ENCODE peak calls at places on chromosome 1, in ten cellular contexts. A is aorta; E is CD8-positive, alpha-beta memory T cell; O is neural progenitor cell; X is adrenal gland; G is mesenchymal stem cell; H is endodermal cell; B is PC-9; Y is CD8-positive, alpha-beta T cell; N is body of pancreas. P is an unnamed sample.

GRCh38 chr1:85502625-85503083 is 37.7 kb upstream of the DDAH1 start:
- DNase-seq in Y (no peak), X (peak; percentile 61), B (peak; percentile 35), N (peak; percentile 73), G (peak; percentile 87), E (no peak), A (no peak), H (peak; percentile 89), O (peak; percentile 69), P (peak; percentile 65)

GRCh38 chr1:182568647-182569284 is 20.3 kb downstream of the RNASEL start:
- DNase-seq in E (no peak), B (no peak), X (no peak), Y (no peak), A (no peak), O (no peak), G (no peak), N (no peak), H (no peak), P (peak; percentile 1)

GRCh38 chr1:232963366-232963765 is 13.0 kb downstream of the NTPCR start:
- DNase-seq in B (no peak), H (no peak), O (no peak), E (no peak), N (no peak), Y (no peak), A (no peak), G (peak; percentile 26), X (no peak), P (no peak)

GRCh38 chr1:86419277-86419903 is 4.6 kb upstream of the CLCA2 start:
- DNase-seq in B (peak; percentile 55), E (peak; percentile 39), Y (peak; percentile 56), X (no peak), O (peak; percentile 15), G (peak; percentile 19), H (peak; percentile 58), A (no peak), N (no peak), P (peak; percentile 42)

GRCh38 chr1:7856345-7856744 is 3.5 kb upstream of the UTS2 start:
- DNase-seq in Y (no peak), N (no peak), G (peak; percentile 8), E (no peak), O (peak; percentile 7), X (no peak), H (peak; percentile 62), A (no peak), B (no peak), P (peak; percentile 22)

GRCh38 chr1:156480411-156481192 is 20.0 kb downstream of the MEF2D start:
- DNase-seq in B (no peak), G (peak; percentile 63), H (peak; percentile 93), Y (peak; percentile 88), A (peak; percentile 89), N (peak; percentile 64), X (no peak), O (peak; percentile 84), E (peak; percentile 76), P (no peak)

GRCh38 chr1:111214086-111214801 is 13.3 kb upstream of the CHI3L2 start:
- DNase-seq in B (no peak), N (no peak), X (no peak), Y (no peak), H (no peak), E (no peak), G (no peak), A (no peak), O (no peak), P (no peak)

GRCh38 chr1:198003468-198003867 is 86.3 kb downstream of the LHX9 start:
- DNase-seq in A (no peak), B (no peak), N (no peak), X (no peak), O (no peak), H (no peak), Y (no peak), E (no peak), G (no peak), P (no peak)

GRCh38 chr1:10444795-10445397 is 4.9 kb upstream of the CORT start:
- DNase-seq in A (no peak), H (no peak), O (no peak), G (no peak), E (no peak), N (no peak), B (no peak), Y (no peak), X (no peak), P (no peak)

GRCh38 chr1:106998431-106999002 is 58.0 kb upstream of the PRMT6 start:
- DNase-seq in X (no peak), E (no peak), B (no peak), O (no peak), H (no peak), N (no peak), G (no peak), Y (no peak), A (no peak), P (peak; percentile 21)

GRCh38 chr1:198088360-198089071 is 68.3 kb upstream of the NEK7 start:
- DNase-seq in X (peak; percentile 21), A (no peak), E (peak; percentile 39), B (peak; percentile 16), G (peak; percentile 60), H (peak; percentile 59), O (peak; percentile 33), N (no peak), Y (no peak), P (no peak)

DNA sequence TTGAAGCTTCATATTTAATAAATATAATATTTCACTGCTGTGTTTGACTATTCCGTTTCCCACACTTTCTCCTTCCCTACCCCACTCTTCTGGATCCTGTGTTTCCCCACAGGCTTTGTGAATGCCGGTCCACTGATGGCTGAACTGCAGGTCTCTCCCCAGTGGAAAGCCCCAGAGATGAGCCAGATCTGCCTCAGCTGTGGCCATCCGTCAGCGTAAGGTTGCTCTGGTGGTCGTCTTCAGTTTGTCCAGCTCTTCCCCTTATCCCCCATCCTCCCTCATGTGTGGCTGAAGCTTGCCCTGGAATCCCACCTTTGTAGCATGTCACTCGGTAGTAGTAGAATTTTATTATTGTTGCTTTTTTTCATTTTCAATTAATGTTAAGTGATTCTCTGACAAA is 11.4 kb downstream of the SMAP2 start:
- DNase-seq in O (no peak), N (no peak), Y (no peak), B (no peak), G (no peak), A (no peak), H (no peak), E (no peak), X (no peak), P (no peak)
- H3K4me1 ChIP-seq in O (peaks cover 16% of the 10 kb centered on the region), N (peaks cover 95% of the 10 kb centered on the region), Y (peaks cover 81% of the 10 kb centered on the region), B (no peaks in the 10 kb centered on the region), G (peaks cover 7% of the 10 kb centered on the region), A (no peaks in the 10 kb centered on the region), H (peaks cover 25% of the 10 kb centered on the region), E (peaks cover 89% of the 10 kb centered on the region), X (peaks cover 67% of the 10 kb centered on the region), P (peaks cover 8% of the 10 kb centered on the region)

DNA sequence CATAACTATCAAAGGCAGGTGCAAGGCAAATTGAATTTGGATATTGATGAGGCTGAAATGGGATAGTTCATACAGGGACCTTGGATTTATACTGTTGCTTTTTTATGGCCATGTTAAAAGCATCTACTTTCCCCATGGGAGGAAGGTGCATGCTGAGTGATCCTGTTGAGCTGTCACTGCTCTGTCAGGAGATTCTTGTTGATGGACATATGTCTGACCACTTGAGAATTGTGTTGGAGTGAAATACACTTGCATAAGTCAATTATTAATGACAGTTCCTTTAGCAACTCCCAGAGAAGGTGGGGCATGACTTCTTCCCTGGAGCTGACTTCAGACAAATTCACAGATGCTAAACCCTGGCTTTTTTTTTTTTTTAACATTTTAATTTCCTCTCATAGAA is 58.4 kb upstream of the DYNLT5 start:
- DNase-seq in N (no peak), E (no peak), G (no peak), A (no peak), X (no peak), O (no peak), H (no peak), Y (no peak), B (no peak), P (no peak)
- H3K4me3 ChIP-seq in N (no peak overlapping the region), E (no peak overlapping the region), G (no peak overlapping the region), A (no peak overlapping the region), X (no peak overlapping the region), O (no peak overlapping the region), H (no peak overlapping the region), Y (no peak overlapping the region), B (no peak overlapping the region), P (no peak overlapping the region)

DNA sequence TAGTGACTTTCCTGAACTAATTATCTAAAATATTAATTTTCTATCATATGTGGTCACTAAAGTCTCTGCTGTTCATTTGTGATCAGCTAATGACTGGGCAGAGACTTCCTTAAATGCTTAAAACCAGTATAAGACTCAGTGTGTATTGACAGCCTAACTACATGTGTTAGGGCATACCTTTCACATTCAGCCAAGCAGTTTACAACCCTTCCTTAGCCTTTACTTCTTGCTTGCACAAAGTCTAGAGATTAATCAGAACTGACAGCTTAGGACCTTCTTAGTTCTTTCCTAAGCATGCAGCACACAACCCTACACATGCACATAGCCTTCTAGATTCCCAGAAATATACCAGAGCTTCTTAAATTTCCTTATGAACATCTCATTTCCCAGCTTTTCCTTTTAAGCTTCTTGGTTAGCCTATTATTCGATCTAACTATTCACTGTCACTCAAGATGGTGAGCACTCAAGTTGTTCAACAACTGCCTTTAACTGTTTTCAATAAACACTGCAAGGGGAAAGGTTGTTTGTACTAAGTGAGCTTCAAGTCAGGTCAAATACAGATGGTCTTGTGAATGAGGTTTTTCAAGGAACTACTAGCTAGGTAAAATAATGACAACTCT is 13.4 kb downstream of the EYA3 start:
- DNase-seq in E (no peak), H (no peak), B (no peak), N (no peak), X (no peak), Y (no peak), A (no peak), O (no peak), G (no peak), P (no peak)
- H3K4me1 ChIP-seq in E (no peaks in the 10 kb centered on the region), H (no peaks in the 10 kb centered on the region), B (no peaks in the 10 kb centered on the region), N (peaks cover 44% of the 10 kb centered on the region), X (peaks cover 10% of the 10 kb centered on the region), Y (no peaks in the 10 kb centered on the region), A (peaks cover 8% of the 10 kb centered on the region), O (no peaks in the 10 kb centered on the region), G (peaks cover 4% of the 10 kb centered on the region), P (no peaks in the 10 kb centered on the region)

GRCh38 chr1:53549287-53549686 is 90.1 kb downstream of the DMRTB1 start:
- DNase-seq in G (no peak), H (no peak), N (no peak), O (no peak), Y (no peak), X (peak; percentile 8), B (no peak), E (no peak), A (no peak), P (no peak)

GRCh38 chr1:53548031-53548491 is 88.9 kb downstream of the DMRTB1 start:
- DNase-seq in H (peak; percentile 36), N (peak; percentile 2), B (no peak), A (peak; percentile 51), Y (no peak), X (peak; percentile 10), G (no peak), E (no peak), O (no peak), P (no peak)

GRCh38 chr1:53546409-53547155 is 87.4 kb downstream of the DMRTB1 start:
- DNase-seq in X (peak; percentile 5), N (peak; percentile 4), H (peak; percentile 33), A (peak; percentile 44), Y (no peak), B (no peak), O (no peak), E (no peak), G (no peak), P (no peak)

GRCh38 chr1:53545663-53546408 is 86.6 kb downstream of the DMRTB1 start:
- DNase-seq in N (peak; percentile 5), E (no peak), Y (no peak), H (no peak), X (peak; percentile 14), O (no peak), A (peak; percentile 37), B (no peak), G (no peak), P (no peak)

GRCh38 chr1:53547321-53547720 is 88.1 kb downstream of the DMRTB1 start:
- DNase-seq in G (no peak), H (peak; percentile 33), A (peak; percentile 56), Y (no peak), O (no peak), B (no peak), E (no peak), N (no peak), X (peak; percentile 6), P (no peak)
- H3K4me3 ChIP-seq in G (no peak overlapping the region), H (no peak overlapping the region), A (no peak overlapping the region), Y (no peak overlapping the region), O (no peak overlapping the region), B (no peak overlapping the region), E (no peak overlapping the region), N (no peak overlapping the region), X (no peak overlapping the region), P (no peak overlapping the region)